ENCODE peak calls at places on chromosomes 16 and 17, in five cellular contexts. One of them, this sample, is unnamed.

GRCh38 chr17:28747046-28747691 is 3.4 kb downstream of the TRAF4 start:
- DNase-seq in stimulated activated effector memory CD8-positive, alpha-beta T cell treated with anti-CD3 and anti-CD28 coated beads, Interleukin-12 subunit alpha, Interleukin-12 subunit beta, amount 100 ng/mL, for 72 hours: no peak
- DNase-seq in GM04504: no peak
- DNase-seq in H54: no peak
- DNase-seq in activated CD4-positive, alpha-beta T cell treated with anti-CD3 and anti-CD28 coated beads, Interleukin-2, amount 50 U/mL, for 24 hours: no peak
- DNase-seq in this sample: no peak

GRCh38 chr17:35373984-35374765 is 754 bp upstream of the SLFN11 start:
- DNase-seq in stimulated activated effector memory CD8-positive, alpha-beta T cell treated with anti-CD3 and anti-CD28 coated beads, Interleukin-12 subunit alpha, Interleukin-12 subunit beta, amount 100 ng/mL, for 72 hours: peak; percentile 43
- DNase-seq in GM04504: peak; percentile 35
- DNase-seq in H54: peak; percentile 14
- DNase-seq in activated CD4-positive, alpha-beta T cell treated with anti-CD3 and anti-CD28 coated beads, Interleukin-2, amount 50 U/mL, for 24 hours: peak; percentile 17
- DNase-seq in this sample: peak; percentile 60

GRCh38 chr17:4249452-4250029 is 14.2 kb downstream of the ANKFY1 start:
- DNase-seq in stimulated activated effector memory CD8-positive, alpha-beta T cell treated with anti-CD3 and anti-CD28 coated beads, Interleukin-12 subunit alpha, Interleukin-12 subunit beta, amount 100 ng/mL, for 72 hours: no peak
- DNase-seq in GM04504: no peak
- DNase-seq in H54: peak; percentile 25
- DNase-seq in activated CD4-positive, alpha-beta T cell treated with anti-CD3 and anti-CD28 coated beads, Interleukin-2, amount 50 U/mL, for 24 hours: no peak
- DNase-seq in this sample: no peak

GRCh38 chr16:53960954-53961616 is 257.1 kb downstream of the FTO start:
- DNase-seq in stimulated activated effector memory CD8-positive, alpha-beta T cell treated with anti-CD3 and anti-CD28 coated beads, Interleukin-12 subunit alpha, Interleukin-12 subunit beta, amount 100 ng/mL, for 72 hours: no peak
- DNase-seq in GM04504: no peak
- DNase-seq in H54: no peak
- DNase-seq in activated CD4-positive, alpha-beta T cell treated with anti-CD3 and anti-CD28 coated beads, Interleukin-2, amount 50 U/mL, for 24 hours: no peak
- DNase-seq in this sample: no peak

GRCh38 chr17:74530751-74531150 is 524 bp downstream of the CD300LB start:
- DNase-seq in stimulated activated effector memory CD8-positive, alpha-beta T cell treated with anti-CD3 and anti-CD28 coated beads, Interleukin-12 subunit alpha, Interleukin-12 subunit beta, amount 100 ng/mL, for 72 hours: no peak
- DNase-seq in GM04504: no peak
- DNase-seq in H54: no peak
- DNase-seq in activated CD4-positive, alpha-beta T cell treated with anti-CD3 and anti-CD28 coated beads, Interleukin-2, amount 50 U/mL, for 24 hours: no peak
- DNase-seq in this sample: no peak

GRCh38 chr17:14205992-14206461 is 30.6 kb downstream of the CDRT15 start:
- DNase-seq in stimulated activated effector memory CD8-positive, alpha-beta T cell treated with anti-CD3 and anti-CD28 coated beads, Interleukin-12 subunit alpha, Interleukin-12 subunit beta, amount 100 ng/mL, for 72 hours: no peak
- DNase-seq in GM04504: no peak
- DNase-seq in H54: no peak
- DNase-seq in activated CD4-positive, alpha-beta T cell treated with anti-CD3 and anti-CD28 coated beads, Interleukin-2, amount 50 U/mL, for 24 hours: peak; percentile 57
- DNase-seq in this sample: peak; percentile 53

GRCh38 chr16:64615647-64616280 is 506.1 kb downstream of the CDH11 start:
- DNase-seq in stimulated activated effector memory CD8-positive, alpha-beta T cell treated with anti-CD3 and anti-CD28 coated beads, Interleukin-12 subunit alpha, Interleukin-12 subunit beta, amount 100 ng/mL, for 72 hours: no peak
- DNase-seq in GM04504: no peak
- DNase-seq in H54: no peak
- DNase-seq in activated CD4-positive, alpha-beta T cell treated with anti-CD3 and anti-CD28 coated beads, Interleukin-2, amount 50 U/mL, for 24 hours: no peak
- DNase-seq in this sample: no peak

GRCh38 chr16:22973451-22973991 is 159.6 kb downstream of the HS3ST2 start:
- DNase-seq in stimulated activated effector memory CD8-positive, alpha-beta T cell treated with anti-CD3 and anti-CD28 coated beads, Interleukin-12 subunit alpha, Interleukin-12 subunit beta, amount 100 ng/mL, for 72 hours: no peak
- DNase-seq in GM04504: no peak
- DNase-seq in H54: no peak
- DNase-seq in activated CD4-positive, alpha-beta T cell treated with anti-CD3 and anti-CD28 coated beads, Interleukin-2, amount 50 U/mL, for 24 hours: no peak
- DNase-seq in this sample: no peak

GRCh38 chr17:58755577-58756245 is at the start of gene PPM1E:
- DNase-seq in stimulated activated effector memory CD8-positive, alpha-beta T cell treated with anti-CD3 and anti-CD28 coated beads, Interleukin-12 subunit alpha, Interleukin-12 subunit beta, amount 100 ng/mL, for 72 hours: peak; percentile 14
- DNase-seq in GM04504: no peak
- DNase-seq in H54: peak; percentile 60
- DNase-seq in activated CD4-positive, alpha-beta T cell treated with anti-CD3 and anti-CD28 coated beads, Interleukin-2, amount 50 U/mL, for 24 hours: peak; percentile 14
- DNase-seq in this sample: no peak

This sample was measured in NK-92 treated with Interleukin-12 subunit alpha and Interleukin-12 subunit beta, amount 100 ng/mL, for 24 hours.